ENCODE peak calls at places on chromosome 22, in five cellular contexts. P is fibroblast of lung, Y is neural progenitor cell, A is IMR-90, E is endothelial cell of umbilical vein. F is an unnamed sample. For H3K27me3, the result is how much of the 10 kb centered on the place peaks cover.

GRCh38 chr22:19103881-19104821 is 18.1 kb downstream of the DGCR2 start:
- DNase-seq in P (peak), Y (no peak), A (peak), E (no peak), F (peak)

GRCh38 chr22:25853501-25853900 is 111.5 kb downstream of the MYO18B start:
- DNase-seq in P (no peak), Y (no peak), A (no peak), E (no peak), F (no peak)

GRCh38 chr22:25110596-25110845 is 89.1 kb upstream of the CRYBB3 start:
- DNase-seq in P (no peak), Y (no peak), A (no peak), E (no peak), F (no peak)

GRCh38 chr22:26406118-26406517 is 22.9 kb upstream of the ASPHD2 start:
- DNase-seq in P (peak), Y (no peak), A (peak), E (no peak), F (no peak)

GRCh38 chr22:27292542-27293298 is 508.8 kb downstream of the MN1 start:
- DNase-seq in P (no peak), Y (peak), A (no peak), E (no peak), F (no peak)

GRCh38 chr22:49404576-49405199 is 423.0 kb downstream of the BRD1 start:
- DNase-seq in P (no peak), Y (no peak), A (no peak), E (no peak), F (no peak)

GRCh38 chr22:36288571-36289405 is 35.9 kb downstream of the APOL1 start:
- DNase-seq in P (no peak), Y (no peak), A (no peak), E (no peak), F (no peak)

GRCh38 chr22:19559956-19560355 is 35.7 kb upstream of the CLDN5 start:
- DNase-seq in P (no peak), Y (no peak), A (no peak), E (no peak), F (no peak)

GRCh38 chr22:26109686-26110315 is 59.5 kb upstream of the SEZ6L start:
- DNase-seq in P (no peak), Y (no peak), A (no peak), E (no peak), F (no peak)

GRCh38 chr22:30180616-30181015 is 65.9 kb downstream of the LIF start:
- DNase-seq in P (no peak), Y (no peak), A (no peak), E (no peak), F (no peak)

GRCh38 chr22:34986461-34986977 is 79.4 kb upstream of the ISX start:
- DNase-seq in P (peak), Y (no peak), A (no peak), E (no peak), F (no peak)

GRCh38 chr22:26377170-26377825 is 51.8 kb upstream of the ASPHD2 start:
- DNase-seq in P (no peak), Y (peak), A (no peak), E (no peak), F (no peak)

GRCh38 chr22:25388866-25389540 is 169.6 kb downstream of the CRYBB2 start:
- DNase-seq in P (no peak), Y (no peak), A (no peak), E (no peak), F (no peak)

GRCh38 chr22:32676196-32676595 is 125.3 kb upstream of the TIMP3 start:
- DNase-seq in P (no peak), Y (no peak), A (no peak), E (no peak), F (no peak)

GRCh38 chr22:35743466-35743865 is 25.8 kb downstream of the APOL5 start:
- DNase-seq in P (peak), Y (no peak), A (peak), E (no peak), F (peak)

GRCh38 chr22:33018232-33018864 is 39.8 kb downstream of the SYN3 start:
- DNase-seq in P (peak), Y (peak), A (peak), E (peak), F (peak)

GRCh38 chr22:31199187-31199586 is 12.9 kb upstream of the LIMK2 start:
- DNase-seq in P (no peak), Y (no peak), A (no peak), E (no peak), F (no peak)

GRCh38 chr22:41620646-41621098 is at the start of gene DESI1:
- DNase-seq in P (peak), Y (no peak), A (no peak), E (no peak), F (peak)

GRCh38 chr22:23556026-23556620 is 24.0 kb downstream of the IGLL1 start:
- DNase-seq in P (no peak), Y (no peak), A (no peak), E (no peak), F (no peak)

GRCh38 chr22:18062421-18062820 is 15.4 kb upstream of the PEX26 start:
- DNase-seq in P (no peak), Y (no peak), A (no peak), E (no peak), F (no peak)

GRCh38 chr22:19122752-19123492 is 710 bp upstream of the DGCR2 start:
- DNase-seq in P (peak), Y (no peak), A (peak), E (no peak), F (peak)

GRCh38 chr22:39212721-39213376 is 31.9 kb downstream of the PDGFB start:
- DNase-seq in P (peak), Y (peak), A (no peak), E (no peak), F (no peak)

GRCh38 chr22:31857247-31857646 is 87.1 kb upstream of the YWHAH start:
- DNase-seq in P (no peak), Y (peak), A (no peak), E (no peak), F (no peak)

GRCh38 chr22:29673361-29673760 is 46.4 kb upstream of the CABP7 start:
- DNase-seq in P (no peak), Y (no peak), A (no peak), E (no peak), F (no peak)

GRCh38 chr22:32862936-32863661 is 61.6 kb downstream of the TIMP3 start:
- DNase-seq in P (no peak), Y (no peak), A (no peak), E (no peak), F (no peak)

GRCh38 chr22:37079668-37080171 is 28.2 kb downstream of the KCTD17 start:
- DNase-seq in P (peak), Y (no peak), A (peak), E (peak), F (peak)

DNA sequence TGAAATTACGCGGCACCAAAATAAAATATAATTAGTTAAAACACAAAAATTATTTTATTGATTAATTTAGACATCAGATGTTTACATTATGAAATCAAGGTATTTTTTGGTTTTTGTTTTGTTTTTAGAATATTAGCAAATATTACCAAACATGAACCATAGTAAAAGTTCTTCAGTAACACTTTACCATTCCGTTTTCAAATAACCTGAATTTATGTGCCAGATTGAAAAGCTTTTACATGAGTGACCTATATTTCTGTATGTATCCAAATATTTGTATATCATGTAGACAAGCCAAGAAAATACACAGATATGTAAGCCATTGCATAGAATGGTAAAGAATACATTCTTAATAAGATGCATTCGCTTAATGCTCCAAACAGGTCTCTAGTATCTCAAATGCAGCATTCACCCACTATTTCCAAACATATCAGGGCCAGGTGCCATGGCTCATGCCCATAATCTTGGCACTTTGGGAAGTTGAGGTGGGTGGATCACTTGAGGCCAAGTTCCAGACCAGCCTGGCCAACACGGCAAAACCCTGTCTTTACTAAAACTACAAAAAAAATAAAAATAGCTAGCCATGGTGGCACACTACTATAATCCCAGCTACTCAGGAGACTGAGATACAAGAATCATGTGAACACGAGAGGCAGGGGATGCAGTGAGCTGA is 102.4 kb upstream of the SERPIND1 start:
- DNase-seq in P (no peak), Y (no peak), A (no peak), E (no peak), F (no peak)
- H3K27me3 ChIP-seq in P (under half), Y (under half), A (under half), E (half or more), F (under half)

GRCh38 chr22:46087336-46087690 is 63.0 kb upstream of the PPARA start:
- DNase-seq in P (no peak), Y (no peak), A (no peak), E (no peak), F (no peak)
- H3K9ac ChIP-seq in P (peak), Y (no peak), A (peak), E (no peak), F (peak)

DNA sequence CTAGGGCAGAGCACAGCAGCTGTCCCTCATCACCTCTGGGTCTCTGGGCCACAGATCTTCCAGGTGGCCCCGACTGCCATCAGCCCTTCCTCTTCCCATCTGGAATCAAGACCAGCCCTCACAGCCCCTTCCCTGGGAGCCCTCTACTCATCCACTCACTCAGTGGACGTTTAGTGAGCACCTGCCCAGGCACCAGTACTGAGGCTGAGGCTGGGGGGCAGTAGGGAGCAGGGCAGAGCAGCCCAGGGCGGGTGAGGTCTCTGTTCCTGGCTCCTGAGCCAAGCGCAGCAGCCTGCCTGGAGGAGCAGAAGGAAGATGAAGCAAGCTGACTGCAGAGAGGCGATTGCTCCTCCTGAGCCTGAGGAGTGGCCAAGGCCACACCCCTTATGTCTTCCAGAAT is 5.5 kb downstream of the MAPK8IP2 start:
- DNase-seq in P (no peak), Y (no peak), A (no peak), E (no peak), F (no peak)
- H3K27me3 ChIP-seq in P (under half), Y (under half), A (half or more), E (under half), F (half or more)

GRCh38 chr22:43923191-43923590 is 414 bp upstream of the PNPLA3 start:
- DNase-seq in P (peak), Y (no peak), A (no peak), E (peak), F (no peak)
- H3K9ac ChIP-seq in P (no peak), Y (no peak), A (peak), E (no peak), F (peak)

GRCh38 chr22:48333323-48333763 is 1494.3 kb downstream of the BRD1 start:
- DNase-seq in P (no peak), Y (no peak), A (no peak), E (no peak), F (no peak)
- H3K27me3 ChIP-seq in P (under half), Y (under half), A (under half), E (under half), F (under half)

F was measured in adipocyte.